ENCODE peak calls at places on chromosome 13, in four cellular contexts. One of them, this sample, is unnamed.
A peak's percentile ranks its signal among the peaks of the same experiment; 100 is the strongest.

GRCh38 chr13:49667773-49668172 is 23.5 kb downstream of the EBPL start:
- DNase-seq in body of pancreas: no peak
- DNase-seq in cardiac muscle cell: no peak
- DNase-seq in left ventricle myocardium inferior: no peak
- DNase-seq in this sample: no peak

GRCh38 chr13:23384111-23384510 is 49.4 kb downstream of the SACS start:
- DNase-seq in cardiac muscle cell: no peak
- DNase-seq in body of pancreas: no peak
- DNase-seq in left ventricle myocardium inferior: no peak
- DNase-seq in this sample: no peak

GRCh38 chr13:37640499-37640898 is 41.9 kb upstream of the POSTN start:
- DNase-seq in cardiac muscle cell: peak; percentile 46
- DNase-seq in body of pancreas: peak; percentile 16
- DNase-seq in left ventricle myocardium inferior: no peak
- DNase-seq in this sample: no peak

GRCh38 chr13:63512095-63512494 is 2096.4 kb upstream of the PCDH20 start:
- DNase-seq in cardiac muscle cell: no peak
- DNase-seq in left ventricle myocardium inferior: no peak
- DNase-seq in body of pancreas: no peak
- DNase-seq in this sample: no peak

GRCh38 chr13:78183737-78184136 is 265.1 kb upstream of the EDNRB start:
- DNase-seq in left ventricle myocardium inferior: no peak
- DNase-seq in cardiac muscle cell: no peak
- DNase-seq in body of pancreas: no peak
- DNase-seq in this sample: no peak

GRCh38 chr13:78958019-78958418 is 299.1 kb upstream of the OBI1 start:
- DNase-seq in left ventricle myocardium inferior: no peak
- DNase-seq in body of pancreas: no peak
- DNase-seq in cardiac muscle cell: no peak
- DNase-seq in this sample: no peak

GRCh38 chr13:43127103-43127817 is 103.9 kb downstream of the DNAJC15 start:
- DNase-seq in cardiac muscle cell: no peak
- DNase-seq in left ventricle myocardium inferior: no peak
- DNase-seq in body of pancreas: no peak
- DNase-seq in this sample: no peak

GRCh38 chr13:35925669-35926068 is 205.5 kb downstream of the DCLK1 start:
- DNase-seq in left ventricle myocardium inferior: no peak
- DNase-seq in body of pancreas: no peak
- DNase-seq in cardiac muscle cell: no peak
- DNase-seq in this sample: no peak

GRCh38 chr13:96503481-96503880 is 413.6 kb downstream of the HS6ST3 start:
- DNase-seq in left ventricle myocardium inferior: no peak
- DNase-seq in body of pancreas: no peak
- DNase-seq in cardiac muscle cell: peak; percentile 9
- DNase-seq in this sample: no peak

GRCh38 chr13:37065893-37066526 is 6.5 kb upstream of the SUPT20H start:
- DNase-seq in cardiac muscle cell: no peak
- DNase-seq in left ventricle myocardium inferior: no peak
- DNase-seq in body of pancreas: no peak
- DNase-seq in this sample: no peak

GRCh38 chr13:24894972-24895300 is 131.0 kb downstream of the RNF17 start:
- DNase-seq in left ventricle myocardium inferior: no peak
- DNase-seq in cardiac muscle cell: no peak
- DNase-seq in body of pancreas: no peak
- DNase-seq in this sample: no peak

GRCh38 chr13:96903085-96903484 is 91.2 kb downstream of the OXGR1 start:
- DNase-seq in cardiac muscle cell: no peak
- DNase-seq in left ventricle myocardium inferior: no peak
- DNase-seq in body of pancreas: no peak
- DNase-seq in this sample: no peak

GRCh38 chr13:90485441-90485840 is 862.0 kb upstream of the MIR17HG start:
- DNase-seq in left ventricle myocardium inferior: no peak
- DNase-seq in body of pancreas: no peak
- DNase-seq in cardiac muscle cell: no peak
- DNase-seq in this sample: no peak

GRCh38 chr13:95704510-95704909 is 27.6 kb downstream of the DNAJC3 start:
- DNase-seq in body of pancreas: peak; percentile 73
- DNase-seq in cardiac muscle cell: no peak
- DNase-seq in left ventricle myocardium inferior: no peak
- DNase-seq in this sample: no peak

DNA sequence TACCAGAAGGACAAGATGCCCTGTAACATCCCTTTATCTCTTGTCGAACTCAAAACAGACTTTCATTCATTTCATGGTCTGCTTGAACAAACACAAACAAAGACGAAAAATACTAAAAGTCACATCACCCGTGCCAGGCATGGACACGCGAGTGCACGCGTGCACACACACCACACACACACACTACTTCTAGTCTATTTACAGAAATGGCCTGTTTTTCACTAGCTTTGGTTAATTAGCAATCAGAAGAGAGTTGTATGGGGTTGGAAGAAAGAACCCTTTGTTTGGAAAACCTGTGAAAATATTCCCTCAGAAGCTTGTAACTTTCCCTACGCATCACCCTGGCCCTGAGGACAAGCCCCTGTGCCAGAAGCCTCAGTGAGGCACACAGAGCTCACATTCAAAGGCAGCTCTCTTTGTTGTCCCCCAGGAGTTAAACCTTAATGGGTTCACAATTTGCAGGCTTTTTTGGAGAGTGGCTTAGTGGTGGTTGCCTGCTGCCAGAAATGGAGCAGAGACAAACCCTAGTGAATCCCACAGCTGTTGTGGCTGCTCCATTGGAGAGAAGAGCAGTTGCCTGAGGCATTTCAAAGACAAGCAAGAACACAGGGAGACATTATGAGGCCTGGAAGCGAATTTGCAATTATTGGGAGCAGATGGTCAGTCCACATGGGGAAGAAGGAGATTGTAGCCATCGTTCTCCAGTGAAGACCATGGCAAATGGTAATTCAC is 55.9 kb downstream of the STARD13 start:
- DNase-seq in body of pancreas: no peak
- DNase-seq in cardiac muscle cell: no peak
- DNase-seq in left ventricle myocardium inferior: no peak
- DNase-seq in this sample: no peak
- H3K4me1 ChIP-seq in body of pancreas: peaks cover 39% of the 10 kb centered on the region
- H3K4me1 ChIP-seq in cardiac muscle cell: peaks cover 47% of the 10 kb centered on the region
- H3K4me1 ChIP-seq in left ventricle myocardium inferior: peaks cover 95% of the 10 kb centered on the region
- H3K4me1 ChIP-seq in this sample: peaks cover 1% of the 10 kb centered on the region

GRCh38 chr13:38687246-38688229 is 661 bp downstream of the FREM2 start:
- DNase-seq in cardiac muscle cell: peak; percentile 62
- DNase-seq in left ventricle myocardium inferior: no peak
- DNase-seq in body of pancreas: peak; percentile 44
- DNase-seq in this sample: no peak

GRCh38 chr13:38686635-38687245 is at the start of gene FREM2:
- DNase-seq in left ventricle myocardium inferior: no peak
- DNase-seq in body of pancreas: peak; percentile 80
- DNase-seq in cardiac muscle cell: peak; percentile 96
- DNase-seq in this sample: peak; percentile 66

GRCh38 chr13:38688674-38689073 is 1.8 kb downstream of the FREM2 start:
- DNase-seq in body of pancreas: peak; percentile 26
- DNase-seq in cardiac muscle cell: no peak
- DNase-seq in left ventricle myocardium inferior: no peak
- DNase-seq in this sample: peak; percentile 70

GRCh38 chr13:38684714-38685113 is 2.2 kb upstream of the FREM2 start:
- DNase-seq in left ventricle myocardium inferior: no peak
- DNase-seq in body of pancreas: no peak
- DNase-seq in cardiac muscle cell: peak; percentile 31
- DNase-seq in this sample: no peak

DNA sequence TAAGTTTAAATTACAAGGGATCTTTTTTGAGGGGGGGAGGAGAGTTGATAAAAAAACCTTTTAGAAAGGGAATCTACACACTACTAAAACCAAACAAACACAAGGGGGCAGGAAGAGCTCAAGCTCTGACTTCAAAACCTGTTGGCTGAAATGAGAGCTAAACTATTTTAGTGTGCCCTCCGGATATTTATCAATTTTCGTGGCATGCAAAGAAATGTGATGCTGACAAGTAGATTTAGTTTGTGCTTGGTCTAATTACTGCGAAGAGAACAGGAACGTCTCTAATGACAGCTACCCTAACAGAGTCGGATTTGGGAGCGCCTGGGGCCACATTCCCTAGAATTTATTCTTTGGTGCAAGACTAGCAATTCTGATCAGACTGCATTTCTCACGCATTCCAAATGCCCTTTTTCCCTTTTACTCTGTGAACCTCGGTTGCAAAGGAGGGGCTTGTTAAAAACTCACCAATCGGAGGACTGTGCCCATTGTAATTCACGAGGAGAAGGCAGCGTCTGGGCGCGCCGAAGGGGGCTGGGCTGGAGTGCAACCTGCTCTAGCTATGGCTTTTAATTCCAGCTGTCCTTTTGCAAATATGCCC is 804 bp upstream of the FREM2 start:
- DNase-seq in left ventricle myocardium inferior: no peak
- DNase-seq in body of pancreas: peak; percentile 49
- DNase-seq in cardiac muscle cell: peak; percentile 76
- DNase-seq in this sample: no peak
- H3K4me3 ChIP-seq in left ventricle myocardium inferior: peak overlapping the region; percentile 65
- H3K4me3 ChIP-seq in body of pancreas: peak overlapping the region; percentile 8
- H3K4me3 ChIP-seq in cardiac muscle cell: peak overlapping the region; percentile 64
- H3K4me3 ChIP-seq in this sample: no peak overlapping the region

GRCh38 chr13:112056739-112057433 is 10.1 kb upstream of the SOX1 start:
- DNase-seq in body of pancreas: no peak
- DNase-seq in left ventricle myocardium inferior: no peak
- DNase-seq in cardiac muscle cell: no peak
- DNase-seq in this sample: no peak
- H3K27me3 ChIP-seq in body of pancreas: peaks cover 4% of the 10 kb centered on the region
- H3K27me3 ChIP-seq in left ventricle myocardium inferior: peaks cover 100% of the 10 kb centered on the region
- H3K27me3 ChIP-seq in cardiac muscle cell: peaks cover 100% of the 10 kb centered on the region
- H3K27me3 ChIP-seq in this sample: no peaks in the 10 kb centered on the region

GRCh38 chr13:114155923-114156883 is 22.9 kb upstream of the CFAP97D2 start:
- DNase-seq in left ventricle myocardium inferior: no peak
- DNase-seq in cardiac muscle cell: no peak
- DNase-seq in body of pancreas: no peak
- DNase-seq in this sample: no peak

GRCh38 chr13:114153485-114154080 is 21.2 kb upstream of the RASA3 start:
- DNase-seq in left ventricle myocardium inferior: no peak
- DNase-seq in body of pancreas: no peak
- DNase-seq in cardiac muscle cell: no peak
- DNase-seq in this sample: no peak

GRCh38 chr13:114154476-114154875 is 22.1 kb upstream of the RASA3 start:
- DNase-seq in left ventricle myocardium inferior: no peak
- DNase-seq in body of pancreas: no peak
- DNase-seq in cardiac muscle cell: no peak
- DNase-seq in this sample: no peak

GRCh38 chr13:114152831-114153371 is 20.5 kb upstream of the RASA3 start:
- DNase-seq in left ventricle myocardium inferior: no peak
- DNase-seq in cardiac muscle cell: no peak
- DNase-seq in body of pancreas: no peak
- DNase-seq in this sample: peak; percentile 73

GRCh38 chr13:114155320-114155719 is 22.9 kb upstream of the RASA3 start:
- DNase-seq in left ventricle myocardium inferior: no peak
- DNase-seq in body of pancreas: no peak
- DNase-seq in cardiac muscle cell: no peak
- DNase-seq in this sample: no peak
- H3K4me1 ChIP-seq in left ventricle myocardium inferior: peaks cover 4% of the 10 kb centered on the region
- H3K4me1 ChIP-seq in body of pancreas: peaks cover 6% of the 10 kb centered on the region
- H3K4me1 ChIP-seq in cardiac muscle cell: no peaks in the 10 kb centered on the region
- H3K4me1 ChIP-seq in this sample: no peaks in the 10 kb centered on the region

GRCh38 chr13:46521486-46521885 is 31.5 kb upstream of the LRCH1 start:
- DNase-seq in left ventricle myocardium inferior: no peak
- DNase-seq in body of pancreas: no peak
- DNase-seq in cardiac muscle cell: no peak
- DNase-seq in this sample: no peak

GRCh38 chr13:46515793-46516192 is 37.2 kb upstream of the LRCH1 start:
- DNase-seq in cardiac muscle cell: no peak
- DNase-seq in body of pancreas: no peak
- DNase-seq in left ventricle myocardium inferior: no peak
- DNase-seq in this sample: no peak

GRCh38 chr13:46519177-46519576 is 33.8 kb upstream of the LRCH1 start:
- DNase-seq in left ventricle myocardium inferior: no peak
- DNase-seq in body of pancreas: no peak
- DNase-seq in cardiac muscle cell: no peak
- DNase-seq in this sample: no peak

GRCh38 chr13:46520188-46520587 is 32.8 kb upstream of the LRCH1 start:
- DNase-seq in body of pancreas: no peak
- DNase-seq in left ventricle myocardium inferior: no peak
- DNase-seq in cardiac muscle cell: no peak
- DNase-seq in this sample: no peak

GRCh38 chr13:46516624-46517318 is 36.2 kb upstream of the LRCH1 start:
- DNase-seq in cardiac muscle cell: no peak
- DNase-seq in left ventricle myocardium inferior: no peak
- DNase-seq in body of pancreas: no peak
- DNase-seq in this sample: no peak
- H3K4me3 ChIP-seq in cardiac muscle cell: no peak overlapping the region
- H3K4me3 ChIP-seq in left ventricle myocardium inferior: no peak overlapping the region
- H3K4me3 ChIP-seq in body of pancreas: no peak overlapping the region
- H3K4me3 ChIP-seq in this sample: no peak overlapping the region

DNA sequence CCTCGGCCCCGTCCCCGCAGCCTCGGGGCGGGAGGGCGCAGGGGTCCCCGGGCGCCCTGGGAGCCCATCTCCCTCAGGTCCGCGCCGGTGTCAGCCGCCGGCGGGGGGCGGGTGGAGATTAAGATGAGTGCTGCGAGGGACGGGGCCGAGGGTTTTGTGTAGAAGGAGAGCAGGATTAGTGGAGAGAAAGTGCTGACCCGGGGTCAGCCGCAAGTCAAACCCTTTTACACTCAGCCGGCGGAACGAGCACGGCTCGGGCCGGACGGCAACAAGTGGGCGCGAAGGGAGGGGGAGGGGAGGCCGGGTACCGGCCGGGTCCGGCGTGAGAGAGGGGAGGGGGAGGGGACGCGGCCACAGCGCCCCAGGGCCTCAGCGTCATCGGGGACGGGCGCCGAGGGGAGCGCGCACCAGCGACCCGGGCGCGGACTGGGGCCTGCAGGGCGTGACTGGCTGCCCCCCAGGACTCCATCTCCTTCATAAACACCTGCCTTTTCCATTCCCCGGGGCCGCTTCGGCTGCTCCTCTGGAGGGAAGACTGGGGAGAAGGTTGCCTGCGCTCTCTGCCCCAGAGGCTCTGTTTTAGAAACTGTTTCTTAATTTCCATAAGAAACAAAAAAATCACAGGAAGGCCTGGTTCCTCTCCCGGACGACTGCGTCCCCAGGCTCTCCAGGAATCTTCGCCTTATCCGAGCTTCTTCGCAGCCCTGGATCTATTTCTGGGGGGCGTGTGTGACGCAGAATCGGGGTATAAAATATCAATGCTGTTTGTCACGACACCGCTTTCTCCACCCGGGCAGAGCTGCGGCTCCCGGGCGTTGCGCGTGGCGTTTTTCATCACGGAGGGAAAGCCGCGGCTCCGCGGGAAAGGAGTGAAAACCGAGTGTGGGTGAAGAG is 6.5 kb downstream of the SOX1 start:
- DNase-seq in left ventricle myocardium inferior: no peak
- DNase-seq in cardiac muscle cell: peak; percentile 24
- DNase-seq in body of pancreas: no peak
- DNase-seq in this sample: no peak
- H3K27me3 ChIP-seq in left ventricle myocardium inferior: peaks cover 100% of the 10 kb centered on the region
- H3K27me3 ChIP-seq in cardiac muscle cell: peaks cover 100% of the 10 kb centered on the region
- H3K27me3 ChIP-seq in body of pancreas: no peaks in the 10 kb centered on the region
- H3K27me3 ChIP-seq in this sample: no peaks in the 10 kb centered on the region

DNA sequence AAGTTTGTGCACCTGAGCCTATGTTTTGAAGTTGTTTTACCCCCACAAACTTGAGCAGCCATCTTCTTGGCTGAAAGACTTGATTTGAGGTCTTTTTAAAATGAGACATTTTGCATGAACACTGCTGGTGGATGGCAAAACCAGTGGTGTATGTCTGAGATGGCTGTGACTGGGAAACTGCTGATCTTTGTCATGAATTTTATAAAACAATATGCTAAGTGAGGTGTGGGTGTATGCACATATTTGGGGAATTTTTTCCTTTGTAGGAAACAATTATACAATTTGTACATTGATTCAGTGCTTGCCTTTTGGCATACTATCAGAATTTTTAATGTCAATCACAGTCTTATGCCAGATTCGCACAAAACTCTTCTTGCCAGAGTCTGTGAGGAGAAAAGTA is 52.5 kb downstream of the ZAR1L start:
- DNase-seq in left ventricle myocardium inferior: no peak
- DNase-seq in cardiac muscle cell: no peak
- DNase-seq in body of pancreas: no peak
- DNase-seq in this sample: no peak
- H3K4me1 ChIP-seq in left ventricle myocardium inferior: peaks cover 84% of the 10 kb centered on the region
- H3K4me1 ChIP-seq in cardiac muscle cell: peaks cover 14% of the 10 kb centered on the region
- H3K4me1 ChIP-seq in body of pancreas: no peaks in the 10 kb centered on the region
- H3K4me1 ChIP-seq in this sample: peaks cover 6% of the 10 kb centered on the region

This sample was measured in aorta.